ENCODE peak calls at places on chromosomes 12 and 14, in nine cellular contexts. X is adrenal gland; K is ureter; E is CD4-positive, alpha-beta T cell; Z is Daoy; D is cardiac fibroblast; O is LHCN-M2; M is endothelial cell; V is EL. F is an unnamed sample.

GRCh38 chr14:90439874-90440442 is 43.1 kb downstream of the CALM1 start:
- DNase-seq in X (no peak), K (no peak), E (no peak), Z (no peak), D (no peak), O (no peak), M (no peak), V (peak; percentile 17), F (peak; percentile 11)

GRCh38 chr12:2804390-2805145 is 7.9 kb upstream of the ITFG2 start:
- DNase-seq in X (no peak), K (peak; percentile 60), E (no peak), Z (peak; percentile 20), D (peak; percentile 70), O (no peak), M (no peak), V (peak; percentile 56), F (no peak)

GRCh38 chr12:72057330-72057911 is 118.8 kb downstream of the TPH2 start:
- DNase-seq in X (no peak), K (no peak), E (no peak), Z (no peak), D (no peak), O (no peak), M (no peak), V (peak; percentile 29), F (no peak)

GRCh38 chr14:97218713-97219355 is 421.7 kb downstream of the VRK1 start:
- DNase-seq in X (no peak), K (no peak), E (no peak), Z (peak; percentile 40), D (no peak), O (no peak), M (peak; percentile 50), V (no peak), F (no peak)

GRCh38 chr12:96387981-96388380 is 12.3 kb downstream of the CDK17 start:
- DNase-seq in X (no peak), K (no peak), E (no peak), Z (no peak), D (no peak), O (no peak), M (no peak), V (no peak), F (no peak)

GRCh38 chr14:72894623-72895378 is 900 bp upstream of the DPF3 start:
- DNase-seq in X (peak; percentile 28), K (no peak), E (no peak), Z (peak; percentile 45), D (peak; percentile 16), O (no peak), M (peak; percentile 31), V (peak; percentile 51), F (no peak)

GRCh38 chr12:127712561-127712960 is 554.4 kb upstream of the TMEM132C start:
- DNase-seq in X (no peak), K (no peak), E (no peak), Z (no peak), D (no peak), O (no peak), M (no peak), V (no peak), F (no peak)

GRCh38 chr12:130765186-130765659 is 49.1 kb upstream of the RIMBP2 start:
- DNase-seq in X (no peak), K (no peak), E (no peak), Z (peak; percentile 49), D (peak; percentile 42), O (peak; percentile 21), M (no peak), V (peak; percentile 13), F (no peak)

GRCh38 chr12:45286621-45287020 is 70.7 kb downstream of the ANO6 start:
- DNase-seq in X (no peak), K (no peak), E (no peak), Z (no peak), D (no peak), O (no peak), M (no peak), V (no peak), F (no peak)

GRCh38 chr14:105192866-105193731 is 12.0 kb upstream of the NUDT14 start:
- DNase-seq in X (no peak), K (no peak), E (no peak), Z (peak; percentile 85), D (peak; percentile 54), O (no peak), M (peak; percentile 60), V (peak; percentile 35), F (no peak)

GRCh38 chr12:14691560-14691959 is 4.8 kb downstream of the GUCY2C start:
- DNase-seq in X (peak; percentile 53), K (peak; percentile 56), E (no peak), Z (no peak), D (no peak), O (peak; percentile 18), M (no peak), V (no peak), F (no peak)

GRCh38 chr12:117020536-117021220 is 78.5 kb downstream of the TESC start:
- DNase-seq in X (no peak), K (peak; percentile 29), E (no peak), Z (no peak), D (no peak), O (no peak), M (no peak), V (no peak), F (no peak)

GRCh38 chr14:83969998-83970397 is 1559.9 kb upstream of the FLRT2 start:
- DNase-seq in X (no peak), K (no peak), E (no peak), Z (no peak), D (no peak), O (no peak), M (no peak), V (no peak), F (no peak)

GRCh38 chr14:76936483-76936882 is 92.0 kb downstream of the IRF2BPL start:
- DNase-seq in X (no peak), K (no peak), E (no peak), Z (no peak), D (peak; percentile 52), O (peak; percentile 37), M (no peak), V (no peak), F (no peak)

GRCh38 chr12:92784795-92785562 is 82.2 kb downstream of the PLEKHG7 start:
- DNase-seq in X (no peak), K (no peak), E (peak; percentile 3), Z (peak; percentile 58), D (peak; percentile 84), O (peak; percentile 76), M (peak; percentile 25), V (peak; percentile 75), F (peak; percentile 63)

GRCh38 chr12:25811656-25812126 is 146.8 kb upstream of the RASSF8 start:
- DNase-seq in X (no peak), K (no peak), E (no peak), Z (peak; percentile 61), D (peak; percentile 64), O (peak; percentile 50), M (no peak), V (peak; percentile 51), F (peak; percentile 24)

GRCh38 chr14:100446572-100446971 is 123.4 kb downstream of the SLC25A47 start:
- DNase-seq in X (no peak), K (no peak), E (no peak), Z (peak; percentile 59), D (no peak), O (no peak), M (no peak), V (no peak), F (no peak)

GRCh38 chr12:128694445-128694844 is 129.3 kb downstream of the SLC15A4 start:
- DNase-seq in X (no peak), K (no peak), E (no peak), Z (no peak), D (no peak), O (no peak), M (no peak), V (no peak), F (no peak)

GRCh38 chr12:69835048-69835447 is 10.0 kb downstream of the MYRFL start:
- DNase-seq in X (no peak), K (no peak), E (no peak), Z (no peak), D (no peak), O (no peak), M (no peak), V (no peak), F (no peak)

GRCh38 chr14:90554341-90554740 is 157.5 kb downstream of the CALM1 start:
- DNase-seq in X (no peak), K (no peak), E (no peak), Z (no peak), D (no peak), O (no peak), M (no peak), V (no peak), F (no peak)

GRCh38 chr12:130354407-130354806 is 16.7 kb downstream of the PIWIL1 start:
- DNase-seq in X (no peak), K (no peak), E (no peak), Z (no peak), D (no peak), O (no peak), M (no peak), V (no peak), F (no peak)

GRCh38 chr12:7948585-7949264 is 12.7 kb upstream of the SLC2A3 start:
- DNase-seq in X (no peak), K (no peak), E (no peak), Z (no peak), D (no peak), O (no peak), M (no peak), V (no peak), F (no peak)

GRCh38 chr14:20587489-20588154 is at the start of gene RNASE11:
- DNase-seq in X (no peak), K (no peak), E (no peak), Z (no peak), D (no peak), O (no peak), M (no peak), V (no peak), F (no peak)

GRCh38 chr12:131375972-131376345 is 334.9 kb upstream of the SFSWAP start:
- DNase-seq in X (no peak), K (no peak), E (no peak), Z (no peak), D (no peak), O (no peak), M (no peak), V (no peak), F (no peak)

GRCh38 chr14:34013714-34014055 is 62.8 kb upstream of the EGLN3 start:
- DNase-seq in X (no peak), K (no peak), E (no peak), Z (no peak), D (no peak), O (no peak), M (no peak), V (no peak), F (no peak)

GRCh38 chr12:84727964-84728363 is 184.6 kb downstream of the SLC6A15 start:
- DNase-seq in X (no peak), K (no peak), E (no peak), Z (peak; percentile 1), D (no peak), O (peak; percentile 13), M (no peak), V (peak; percentile 17), F (no peak)

GRCh38 chr12:101594700-101595099 is at the start of gene MYBPC1:
- DNase-seq in X (no peak), K (no peak), E (no peak), Z (no peak), D (no peak), O (no peak), M (no peak), V (no peak), F (no peak)

GRCh38 chr12:106302401-106303201 is at the start of gene TCP11L2:
- DNase-seq in X (peak; percentile 91), K (peak; percentile 90), E (peak; percentile 91), Z (peak; percentile 87), D (peak; percentile 78), O (peak; percentile 69), M (peak; percentile 86), V (peak; percentile 74), F (peak; percentile 70)

GRCh38 chr12:1502441-1502785 is 92.0 kb downstream of the FBXL14 start:
- DNase-seq in X (no peak), K (no peak), E (no peak), Z (no peak), D (peak; percentile 30), O (no peak), M (no peak), V (no peak), F (no peak)

GRCh38 chr14:28375295-28375694 is 391.3 kb upstream of the FOXG1 start:
- DNase-seq in X (no peak), K (no peak), E (no peak), Z (peak; percentile 46), D (peak; percentile 52), O (no peak), M (peak; percentile 36), V (no peak), F (no peak)

GRCh38 chr14:22147716-22148115 is 441.3 kb downstream of the DAD1 start:
- DNase-seq in X (no peak), K (no peak), E (no peak), Z (no peak), D (no peak), O (no peak), M (no peak), V (no peak), F (no peak)

F was measured in COLO829.